ENCODE peak calls at places on chromosomes 5 and 9, in six cellular contexts. J is psoas muscle, F is GM13977, P is NCI-H1092 treated with DMSO at 0.1 percent for 48 hours, A is T-helper 9 cell, R is EL. I is an unnamed sample.
A peak's percentile ranks its signal among the peaks of the same experiment; 100 is the strongest.

GRCh38 chr5:122858451-122858850 is 13.0 kb downstream of the SNX24 start:
- DNase-seq in J (no peak), F (no peak), P (no peak), A (no peak), R (peak; percentile 47), I (no peak)

GRCh38 chr9:109793196-109793595 is 13.2 kb downstream of the PALM2AKAP2 start:
- DNase-seq in J (no peak), F (no peak), P (no peak), A (no peak), R (peak; percentile 91), I (no peak)

GRCh38 chr9:113659740-113660139 is 196.2 kb downstream of the RGS3 start:
- DNase-seq in J (no peak), F (no peak), P (no peak), A (no peak), R (no peak), I (no peak)

GRCh38 chr5:1882337-1883119 is at the start of gene IRX4:
- DNase-seq in J (peak; percentile 46), F (peak; percentile 66), P (no peak), A (no peak), R (peak; percentile 10), I (no peak)

GRCh38 chr9:4382722-4383317 is 83.0 kb upstream of the GLIS3 start:
- DNase-seq in J (no peak), F (peak; percentile 31), P (peak; percentile 40), A (no peak), R (peak; percentile 34), I (no peak)

GRCh38 chr9:126504977-126505455 is 108.7 kb upstream of the LMX1B start:
- DNase-seq in J (no peak), F (no peak), P (no peak), A (no peak), R (no peak), I (no peak)

GRCh38 chr5:163757344-163757743 is 251.9 kb downstream of the MAT2B start:
- DNase-seq in J (no peak), F (no peak), P (no peak), A (no peak), R (no peak), I (no peak)

GRCh38 chr9:77809552-77809951 is 161.4 kb upstream of the GNA14 start:
- DNase-seq in J (no peak), F (no peak), P (no peak), A (no peak), R (peak; percentile 45), I (no peak)

GRCh38 chr5:65769539-65769938 is 47.5 kb downstream of the NLN start:
- DNase-seq in J (no peak), F (no peak), P (peak; percentile 2), A (no peak), R (peak; percentile 87), I (no peak)

GRCh38 chr9:76643399-76644117 is 120.7 kb upstream of the PCA3 start:
- DNase-seq in J (no peak), F (no peak), P (no peak), A (no peak), R (no peak), I (no peak)

GRCh38 chr9:90774682-90775081 is 26.9 kb upstream of the SYK start:
- DNase-seq in J (no peak), F (peak; percentile 19), P (peak; percentile 26), A (no peak), R (no peak), I (no peak)

GRCh38 chr5:106092455-106092854 is 1578.3 kb downstream of the EFNA5 start:
- DNase-seq in J (no peak), F (no peak), P (no peak), A (no peak), R (no peak), I (no peak)

GRCh38 chr9:100579665-100580064 is 1.8 kb downstream of the CAVIN4 start:
- DNase-seq in J (no peak), F (no peak), P (no peak), A (no peak), R (peak; percentile 28), I (no peak)

GRCh38 chr9:91075279-91075678 is 273.7 kb downstream of the SYK start:
- DNase-seq in J (no peak), F (no peak), P (no peak), A (no peak), R (peak; percentile 23), I (no peak)

GRCh38 chr5:158082696-158083287 is 223.8 kb upstream of the CLINT1 start:
- DNase-seq in J (no peak), F (no peak), P (no peak), A (no peak), R (no peak), I (no peak)

GRCh38 chr5:137228816-137229215 is 270.3 kb downstream of the SPOCK1 start:
- DNase-seq in J (no peak), F (no peak), P (no peak), A (no peak), R (no peak), I (no peak)

GRCh38 chr5:82388186-82388585 is 110.0 kb upstream of the RPS23 start:
- DNase-seq in J (no peak), F (no peak), P (no peak), A (no peak), R (peak; percentile 74), I (no peak)

GRCh38 chr9:99299214-99300102 is 77.4 kb downstream of the SEC61B start:
- DNase-seq in J (no peak), F (peak; percentile 59), P (peak; percentile 1), A (no peak), R (peak; percentile 63), I (no peak)

GRCh38 chr9:35760651-35761050 is 6.6 kb upstream of the MSMP start:
- DNase-seq in J (no peak), F (no peak), P (peak; percentile 30), A (no peak), R (no peak), I (no peak)

GRCh38 chr9:14301582-14301981 is 12.4 kb downstream of the NFIB start:
- DNase-seq in J (no peak), F (no peak), P (no peak), A (no peak), R (no peak), I (no peak)

GRCh38 chr5:32562841-32563240 is 22.5 kb upstream of the SUB1 start:
- DNase-seq in J (no peak), F (no peak), P (no peak), A (no peak), R (no peak), I (no peak)

GRCh38 chr5:172008689-172009141 is 2.3 kb upstream of the FBXW11 start:
- DNase-seq in J (no peak), F (no peak), P (no peak), A (no peak), R (no peak), I (no peak)

GRCh38 chr5:31317642-31318041 is 124.2 kb downstream of the CDH6 start:
- DNase-seq in J (no peak), F (no peak), P (no peak), A (no peak), R (no peak), I (no peak)

GRCh38 chr5:154478224-154478565 is at the start of gene HAND1:
- DNase-seq in J (peak; percentile 58), F (no peak), P (peak; percentile 11), A (no peak), R (peak; percentile 58), I (no peak)

GRCh38 chr5:136195971-136196577 is 3.1 kb upstream of the SMIM32 start:
- DNase-seq in J (no peak), F (no peak), P (peak; percentile 42), A (no peak), R (no peak), I (no peak)